ENCODE peak calls at places on chromosomes 4 and X, in seven cellular contexts. O, T, Q, C, B, G and X are unnamed samples.

GRCh38 chrX:10175317-10175871 is 18.6 kb downstream of the CLCN4 start:
- DNase-seq in G (no peak), B (no peak), Q (no peak), T (no peak), C (peak; percentile 73), O (no peak), X (peak; percentile 84)

GRCh38 chrX:38220024-38220935 is at the start of gene SRPX:
- DNase-seq in G (no peak), T (peak; percentile 75), B (peak; percentile 50), Q (peak; percentile 35), O (no peak), C (peak; percentile 73), X (no peak)

GRCh38 chr4:138727704-138728103 is 287.9 kb upstream of the NOCT start:
- DNase-seq in B (no peak), Q (no peak), G (no peak), O (no peak), C (no peak), T (no peak), X (no peak)

GRCh38 chr4:85740431-85740861 is 265.5 kb downstream of the ARHGAP24 start:
- DNase-seq in G (no peak), B (no peak), T (peak; percentile 22), C (peak; percentile 43), O (peak; percentile 33), Q (no peak), X (no peak)

GRCh38 chr4:19987746-19988145 is 264.0 kb upstream of the SLIT2 start:
- DNase-seq in Q (no peak), C (peak; percentile 67), O (peak; percentile 43), B (no peak), G (no peak), T (no peak), X (no peak)

GRCh38 chr4:29079260-29079659 is 1640.9 kb upstream of the PCDH7 start:
- DNase-seq in Q (no peak), C (no peak), O (no peak), G (no peak), B (no peak), T (peak; percentile 2), X (no peak)

GRCh38 chr4:54840992-54841768 is 183.4 kb downstream of the KIT start:
- DNase-seq in Q (no peak), B (no peak), G (peak; percentile 7), C (peak; percentile 54), O (peak; percentile 1), T (peak; percentile 7), X (no peak)

GRCh38 chr4:70721747-70722146 is at the start of gene RUFY3:
- DNase-seq in Q (no peak), B (no peak), C (peak; percentile 93), T (peak; percentile 20), O (peak; percentile 94), G (peak; percentile 91), X (peak; percentile 91)

GRCh38 chrX:20742106-20742505 is 475.4 kb upstream of the RPS6KA3 start:
- DNase-seq in Q (no peak), B (no peak), G (no peak), T (no peak), O (no peak), C (no peak), X (no peak)

GRCh38 chr4:1676605-1677525 is 7.2 kb downstream of the FAM53A start:
- DNase-seq in O (no peak), T (no peak), C (no peak), G (no peak), B (no peak), Q (no peak), X (no peak)

GRCh38 chrX:24020280-24020876 is 6.6 kb downstream of the KLHL15 start:
- DNase-seq in O (no peak), C (peak; percentile 50), B (no peak), T (no peak), Q (no peak), G (no peak), X (no peak)

GRCh38 chr4:73673286-73673685 is 53.0 kb upstream of the RASSF6 start:
- DNase-seq in B (no peak), T (no peak), G (no peak), C (no peak), Q (no peak), O (no peak), X (no peak)

GRCh38 chr4:158823461-158823873 is 54.6 kb downstream of the FNIP2 start:
- DNase-seq in G (no peak), T (peak; percentile 66), O (no peak), Q (peak; percentile 12), C (no peak), B (peak; percentile 45), X (no peak)

GRCh38 chrX:74514384-74514783 is 93.1 kb downstream of the SLC16A2 start:
- DNase-seq in B (no peak), C (no peak), G (no peak), T (no peak), Q (no peak), O (no peak), X (no peak)